ENCODE peak calls at places on chromosomes 3 and 15, in seven cellular contexts. C is BJ; H is GM23338; R is HAP-1; F is RPMI8226; B is activated naive CD4-positive, alpha-beta T cell treated with anti-CD3 and anti-CD28 coated beads for 36 hours; G is psoas muscle. J is an unnamed sample.
A peak's percentile ranks its signal among the peaks of the same experiment; 100 is the strongest.

GRCh38 chr3:114454592-114455251 is 160.9 kb downstream of the TIGIT start:
- DNase-seq in B (no peak), G (no peak), F (no peak), R (peak; percentile 86), H (peak; percentile 18), C (no peak), J (no peak)

GRCh38 chr3:189041482-189042090 is 130.2 kb upstream of the TPRG1 start:
- DNase-seq in H (peak; percentile 91), G (no peak), F (peak; percentile 66), C (no peak), R (peak; percentile 45), B (peak; percentile 90), J (peak; percentile 86)

GRCh38 chr3:37262816-37263393 is 88.5 kb upstream of the LRRFIP2 start:
- DNase-seq in H (no peak), G (no peak), F (no peak), R (no peak), B (no peak), C (no peak), J (no peak)

GRCh38 chr15:66565731-66566130 is at the start of gene LCTL:
- DNase-seq in G (no peak), B (no peak), H (peak; percentile 82), C (no peak), R (no peak), F (peak; percentile 53), J (no peak)

GRCh38 chr3:122947621-122948202 is 79.9 kb downstream of the SEMA5B start:
- DNase-seq in F (no peak), B (no peak), C (no peak), H (no peak), G (no peak), R (no peak), J (no peak)

GRCh38 chr3:183845608-183846288 is 20.4 kb upstream of the MAP6D1 start:
- DNase-seq in H (no peak), R (no peak), B (no peak), G (no peak), C (no peak), F (no peak), J (no peak)

GRCh38 chr3:115658337-115659181 is 35.2 kb downstream of the GAP43 start:
- DNase-seq in B (peak; percentile 84), R (peak; percentile 89), C (peak; percentile 31), G (peak; percentile 83), F (peak; percentile 59), H (peak; percentile 95), J (peak; percentile 86)

GRCh38 chr3:51392301-51393095 is 1.4 kb downstream of the RBM15B start:
- DNase-seq in G (no peak), F (no peak), C (no peak), H (no peak), B (no peak), R (no peak), J (no peak)

GRCh38 chr3:194884649-194885315 is 199.1 kb downstream of the FAM43A start:
- DNase-seq in F (no peak), C (no peak), G (no peak), B (no peak), H (no peak), R (no peak), J (no peak)

GRCh38 chr3:37628711-37629301 is 232.9 kb upstream of the CTDSPL start:
- DNase-seq in B (no peak), F (no peak), H (no peak), G (no peak), R (peak; percentile 25), C (peak; percentile 36), J (no peak)

GRCh38 chr15:77617507-77618285 is 15.0 kb downstream of the LINGO1 start:
- DNase-seq in R (peak; percentile 40), G (no peak), F (peak; percentile 67), C (no peak), H (peak; percentile 66), B (peak; percentile 18), J (no peak)

GRCh38 chr15:88908697-88909621 is 4.2 kb downstream of the MFGE8 start:
- DNase-seq in R (no peak), F (no peak), G (no peak), B (no peak), C (no peak), H (no peak), J (no peak)

GRCh38 chr3:16028604-16029003 is 145.9 kb upstream of the GALNT15 start:
- DNase-seq in R (no peak), F (no peak), G (no peak), H (no peak), C (peak; percentile 40), B (no peak), J (no peak)

GRCh38 chr3:132006605-132007204 is 28.1 kb downstream of the CPNE4 start:
- DNase-seq in B (peak; percentile 47), H (peak; percentile 68), F (peak; percentile 48), C (no peak), G (no peak), R (peak; percentile 40), J (peak; percentile 32)